ENCODE peak calls at places on chromosomes 13 and 19, in four cellular contexts. U, P, H and V are unnamed samples.
A peak's percentile ranks its signal among the peaks of the same experiment; 100 is the strongest.

GRCh38 chr13:110665491-110666254 is 40.2 kb downstream of the CARS2 start:
- DNase-seq in U (no peak), P (no peak), H (no peak), V (no peak)

GRCh38 chr13:44470623-44471562 is 97.3 kb downstream of the SERP2 start:
- DNase-seq in U (no peak), P (peak; percentile 46), H (peak; percentile 27), V (no peak)

GRCh38 chr19:33393286-33394005 is 19.9 kb downstream of the CEBPG start:
- DNase-seq in U (no peak), P (no peak), H (no peak), V (no peak)

GRCh38 chr13:19882231-19882630 is 18.8 kb upstream of the ZMYM5 start:
- DNase-seq in U (no peak), P (no peak), H (no peak), V (no peak)

GRCh38 chr13:110964229-110965037 is 49.6 kb upstream of the ANKRD10 start:
- DNase-seq in U (no peak), P (no peak), H (no peak), V (no peak)

GRCh38 chr19:16702123-16702522 is 17.5 kb upstream of the NWD1 start:
- DNase-seq in U (no peak), P (no peak), H (peak; percentile 51), V (no peak)

GRCh38 chr19:4326837-4327251 is 11.8 kb downstream of the STAP2 start:
- DNase-seq in U (no peak), P (no peak), H (no peak), V (no peak)

GRCh38 chr19:31402931-31403330 is 53.7 kb upstream of the TSHZ3 start:
- DNase-seq in U (no peak), P (no peak), H (peak; percentile 15), V (no peak)

GRCh38 chr19:31567776-31568175 is 218.5 kb upstream of the TSHZ3 start:
- DNase-seq in U (no peak), P (no peak), H (no peak), V (no peak)

GRCh38 chr19:1655131-1655981 is 2.9 kb upstream of the TCF3 start:
- DNase-seq in U (no peak), P (no peak), H (no peak), V (no peak)

GRCh38 chr13:31797154-31797775 is 57.9 kb downstream of the RXFP2 start:
- DNase-seq in U (no peak), P (peak; percentile 52), H (peak; percentile 33), V (no peak)

GRCh38 chr13:73000027-73000674 is 58.7 kb upstream of the KLF5 start:
- DNase-seq in U (no peak), P (peak; percentile 82), H (peak; percentile 73), V (no peak)

GRCh38 chr13:50760751-50761150 is 82.7 kb downstream of the DLEU7 start:
- DNase-seq in U (no peak), P (no peak), H (no peak), V (no peak)

GRCh38 chr19:43574424-43575155 is 737 bp downstream of the XRCC1 start:
- DNase-seq in U (no peak), P (peak; percentile 73), H (peak; percentile 76), V (no peak)

GRCh38 chr13:112069063-112069726 is 2.2 kb downstream of the SOX1 start:
- DNase-seq in U (no peak), P (no peak), H (no peak), V (no peak)

GRCh38 chr19:48203227-48203793 is 32.8 kb downstream of the ZSWIM9 start:
- DNase-seq in U (no peak), P (no peak), H (no peak), V (no peak)

GRCh38 chr19:17156296-17156946 is 58.7 kb upstream of the USE1 start:
- DNase-seq in U (no peak), P (no peak), H (no peak), V (no peak)

GRCh38 chr19:39997595-39998216 is 846 bp downstream of the ZNF546 start:
- DNase-seq in U (no peak), P (no peak), H (peak; percentile 16), V (no peak)

GRCh38 chr19:5103061-5103701 is 134.3 kb downstream of the KDM4B start:
- DNase-seq in U (no peak), P (peak; percentile 46), H (peak; percentile 70), V (no peak)

GRCh38 chr13:46288570-46289259 is 77.0 kb downstream of the LRRC63 start:
- DNase-seq in U (no peak), P (peak; percentile 50), H (peak; percentile 24), V (no peak)

GRCh38 chr13:103157034-103157433 is 90.8 kb upstream of the SLC10A2 start:
- DNase-seq in U (no peak), P (no peak), H (no peak), V (no peak)

GRCh38 chr19:17391371-17392151 is 2.4 kb downstream of the CCDC194 start:
- DNase-seq in U (no peak), P (no peak), H (no peak), V (no peak)

DNA sequence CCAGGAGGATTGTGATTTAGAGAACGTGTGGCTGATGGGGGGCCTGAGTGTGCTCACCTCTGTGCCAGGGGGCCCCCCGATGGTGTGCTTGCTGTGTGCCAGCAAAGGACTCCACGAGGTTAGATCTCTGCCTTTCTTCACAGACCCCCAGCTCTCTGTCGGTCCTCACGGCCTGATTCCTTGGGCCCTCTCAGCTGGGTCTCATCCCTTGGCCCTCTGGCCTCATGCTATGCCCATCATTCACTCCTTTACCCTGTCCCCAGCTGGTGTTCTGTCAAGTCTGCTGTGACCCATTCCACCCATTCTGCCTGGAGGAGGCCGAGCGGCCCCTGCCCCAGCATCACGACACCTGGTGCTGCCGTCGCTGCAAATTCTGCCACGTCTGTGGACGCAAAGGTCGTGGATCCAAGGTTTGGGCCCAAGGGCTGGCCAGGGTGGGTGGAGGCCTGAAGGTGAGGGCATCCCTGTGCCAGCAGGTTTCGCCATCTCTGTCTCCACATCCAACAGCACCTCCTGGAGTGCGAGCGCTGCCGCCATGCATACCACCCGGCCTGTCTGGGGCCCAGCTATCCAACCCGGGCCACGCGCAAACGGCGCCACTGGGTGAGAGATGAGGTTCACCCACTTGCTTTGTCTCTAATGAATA is 7.5 kb downstream of the KMT2B start:
- DNase-seq in U (no peak), P (no peak), H (no peak), V (no peak)
- H3K9me3 ChIP-seq in U (no peaks in the 10 kb centered on the region), P (no peaks in the 10 kb centered on the region), H (no peaks in the 10 kb centered on the region), V (no peaks in the 10 kb centered on the region)

DNA sequence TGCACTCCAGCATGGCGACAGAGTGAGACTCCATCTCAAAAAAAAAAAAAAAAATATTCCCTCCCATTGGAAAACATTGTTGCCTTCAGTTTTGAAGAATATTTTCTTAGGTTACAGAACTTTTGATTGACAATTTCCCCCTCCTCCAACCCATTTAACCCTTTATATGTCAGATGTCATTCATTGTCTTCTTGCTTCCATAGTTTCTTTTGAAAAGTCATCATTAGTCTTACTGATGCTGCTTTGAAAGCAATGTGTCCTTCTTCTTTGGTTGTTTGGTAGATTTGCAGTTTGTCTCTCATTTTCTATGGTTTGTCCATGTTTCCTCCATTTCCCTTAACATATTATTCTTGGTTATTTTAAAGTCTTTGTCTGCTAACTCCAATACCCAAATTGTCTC is 25.4 kb downstream of the ZNF558 start:
- DNase-seq in U (no peak), P (no peak), H (no peak), V (no peak)
- H3K9me3 ChIP-seq in U (peaks cover 11% of the 10 kb centered on the region), P (peaks cover 15% of the 10 kb centered on the region), H (peaks cover 6% of the 10 kb centered on the region), V (peaks cover 29% of the 10 kb centered on the region)

GRCh38 chr19:29372461-29372860 is 153.3 kb upstream of the VSTM2B start:
- DNase-seq in U (no peak), P (no peak), H (no peak), V (no peak)

GRCh38 chr19:29371766-29372415 is 153.9 kb upstream of the VSTM2B start:
- DNase-seq in U (no peak), P (no peak), H (no peak), V (no peak)

GRCh38 chr19:29367701-29368306 is 154.9 kb upstream of the UQCRFS1 start:
- DNase-seq in U (no peak), P (no peak), H (no peak), V (no peak)

GRCh38 chr19:29372921-29373797 is 152.6 kb upstream of the VSTM2B start:
- DNase-seq in U (no peak), P (no peak), H (no peak), V (no peak)

DNA sequence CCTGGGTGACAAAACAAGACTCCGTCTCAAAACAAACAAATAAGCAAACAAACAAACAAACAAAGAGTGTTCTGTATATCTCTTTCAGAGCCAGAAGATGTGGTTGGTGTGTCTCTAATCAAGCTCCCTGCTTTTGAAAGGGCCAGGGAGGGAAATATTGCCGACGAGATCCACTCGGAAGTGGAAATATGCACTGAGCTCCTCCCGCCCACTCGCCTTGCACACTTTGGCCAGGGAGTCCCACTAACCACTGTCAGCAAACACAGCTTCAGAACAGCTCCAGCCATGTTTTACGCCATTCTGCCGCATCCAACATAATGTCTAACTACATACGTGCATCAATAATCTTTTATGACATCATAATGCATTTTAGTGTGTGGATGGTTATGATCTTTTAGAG is 155.5 kb upstream of the VSTM2B start:
- DNase-seq in U (no peak), P (no peak), H (no peak), V (no peak)
- H3K9me3 ChIP-seq in U (no peaks in the 10 kb centered on the region), P (peaks cover 7% of the 10 kb centered on the region), H (no peaks in the 10 kb centered on the region), V (no peaks in the 10 kb centered on the region)

DNA sequence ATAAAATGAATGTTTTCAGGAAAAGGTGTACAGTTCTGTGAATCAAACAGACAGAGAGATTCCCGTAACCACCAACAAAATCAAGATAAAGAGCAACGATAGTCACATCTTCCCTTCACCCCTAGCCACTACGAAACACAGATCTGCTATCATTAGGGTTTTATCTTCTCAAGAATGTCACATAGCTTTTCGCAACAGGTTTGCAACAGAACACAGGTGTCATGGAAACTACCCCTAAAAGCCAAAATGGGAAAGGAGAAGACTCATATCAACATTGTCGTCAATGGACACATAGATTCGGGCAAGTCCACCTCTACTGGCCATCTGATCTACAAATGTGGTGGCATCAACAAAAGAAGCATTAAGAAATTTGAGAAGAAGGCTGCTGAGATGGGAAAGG is 11.1 kb downstream of the GPR42 start:
- DNase-seq in U (no peak), P (no peak), H (no peak), V (no peak)
- H3K9me3 ChIP-seq in U (no peaks in the 10 kb centered on the region), P (no peaks in the 10 kb centered on the region), H (no peaks in the 10 kb centered on the region), V (no peaks in the 10 kb centered on the region)

DNA sequence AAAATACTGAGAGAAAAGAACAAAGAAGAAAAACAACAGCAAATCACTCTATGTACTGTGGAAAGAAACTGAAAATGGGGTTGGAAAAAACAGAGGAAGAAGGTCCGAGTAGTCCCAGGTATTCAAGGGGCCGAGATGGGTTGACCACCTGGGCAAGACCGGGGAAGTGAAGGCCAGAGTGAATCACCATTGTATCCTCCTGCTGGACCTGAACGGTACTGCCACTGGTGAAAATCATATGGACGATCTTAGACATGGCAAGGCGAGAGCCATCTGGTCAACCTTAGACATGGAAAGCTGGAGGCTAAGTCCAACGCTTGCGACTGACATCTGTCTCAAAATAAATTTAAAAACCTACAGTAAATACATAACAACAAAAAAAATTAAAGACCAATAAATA is 44.4 kb upstream of the ZNF91 start:
- DNase-seq in U (no peak), P (no peak), H (no peak), V (no peak)
- H3K9me3 ChIP-seq in U (no peaks in the 10 kb centered on the region), P (peaks cover 4% of the 10 kb centered on the region), H (no peaks in the 10 kb centered on the region), V (no peaks in the 10 kb centered on the region)